ENCODE peak calls at places on chromosomes 4 and X, in four cellular contexts. One of them, this sample, is unnamed.

GRCh38 chr4:94419956-94420355 is 31.8 kb upstream of the PDLIM5 start:
- DNase-seq in GM12878: no peak
- DNase-seq in A549: peak; percentile 24
- DNase-seq in HepG2: peak; percentile 76
- DNase-seq in this sample: peak; percentile 41

GRCh38 chr4:139956436-139957107 is 197.4 kb downstream of the MAML3 start:
- DNase-seq in GM12878: no peak
- DNase-seq in A549: no peak
- DNase-seq in HepG2: no peak
- DNase-seq in this sample: no peak

GRCh38 chrX:74291577-74291963 is 12.4 kb upstream of the ZCCHC13 start:
- DNase-seq in GM12878: no peak
- DNase-seq in A549: no peak
- DNase-seq in HepG2: no peak
- DNase-seq in this sample: peak; percentile 4

GRCh38 chrX:69158166-69159040 is 6.8 kb downstream of the PJA1 start:
- DNase-seq in GM12878: no peak
- DNase-seq in A549: peak; percentile 63
- DNase-seq in HepG2: peak; percentile 23
- DNase-seq in this sample: peak; percentile 39

GRCh38 chr4:69759189-69759604 is 1.2 kb downstream of the SULT1B1 start:
- DNase-seq in GM12878: no peak
- DNase-seq in A549: peak; percentile 18
- DNase-seq in HepG2: no peak
- DNase-seq in this sample: no peak

GRCh38 chrX:2192584-2193272 is 308.0 kb downstream of the DHRSX start:
- DNase-seq in GM12878: no peak
- DNase-seq in A549: no peak
- DNase-seq in HepG2: no peak
- DNase-seq in this sample: no peak

GRCh38 chrX:110853610-110854009 is 58.0 kb upstream of the CHRDL1 start:
- DNase-seq in GM12878: no peak
- DNase-seq in A549: peak; percentile 5
- DNase-seq in HepG2: no peak
- DNase-seq in this sample: no peak

GRCh38 chr4:184097240-184097619 is 120.4 kb downstream of the ENPP6 start:
- DNase-seq in GM12878: no peak
- DNase-seq in A549: no peak
- DNase-seq in HepG2: no peak
- DNase-seq in this sample: peak; percentile 34

GRCh38 chr4:30719363-30720020 is 677 bp upstream of the PCDH7 start:
- DNase-seq in GM12878: no peak
- DNase-seq in A549: peak; percentile 16
- DNase-seq in HepG2: no peak
- DNase-seq in this sample: no peak

GRCh38 chr4:156971623-156972369 is at the start of gene PDGFC:
- DNase-seq in GM12878: no peak
- DNase-seq in A549: peak; percentile 57
- DNase-seq in HepG2: peak; percentile 63
- DNase-seq in this sample: peak; percentile 12

GRCh38 chrX:74246524-74246923 is 57.5 kb upstream of the ZCCHC13 start:
- DNase-seq in GM12878: no peak
- DNase-seq in A549: peak; percentile 16
- DNase-seq in HepG2: no peak
- DNase-seq in this sample: no peak

GRCh38 chrX:55342533-55343501 is 78.1 kb upstream of the PAGE3 start:
- DNase-seq in GM12878: peak; percentile 21
- DNase-seq in A549: peak; percentile 40
- DNase-seq in HepG2: peak; percentile 3
- DNase-seq in this sample: peak; percentile 38

GRCh38 chr4:168880811-168881595 is 129.1 kb downstream of the CBR4 start:
- DNase-seq in GM12878: peak; percentile 28
- DNase-seq in A549: no peak
- DNase-seq in HepG2: peak; percentile 49
- DNase-seq in this sample: no peak

GRCh38 chrX:39950035-39950688 is 147.6 kb downstream of the BCOR start:
- DNase-seq in GM12878: no peak
- DNase-seq in A549: no peak
- DNase-seq in HepG2: no peak
- DNase-seq in this sample: peak; percentile 41

GRCh38 chr4:2860391-2861348 is 17.0 kb downstream of the ADD1 start:
- DNase-seq in GM12878: no peak
- DNase-seq in A549: no peak
- DNase-seq in HepG2: peak; percentile 95
- DNase-seq in this sample: peak; percentile 32

GRCh38 chrX:40012039-40012799 is 85.5 kb downstream of the BCOR start:
- DNase-seq in GM12878: no peak
- DNase-seq in A549: no peak
- DNase-seq in HepG2: peak; percentile 63
- DNase-seq in this sample: no peak

GRCh38 chrX:45843518-45843917 is 642.8 kb upstream of the DIPK2B start:
- DNase-seq in GM12878: no peak
- DNase-seq in A549: peak; percentile 31
- DNase-seq in HepG2: no peak
- DNase-seq in this sample: no peak

GRCh38 chrX:27840881-27841280 is 33.1 kb downstream of the MAGEB10 start:
- DNase-seq in GM12878: no peak
- DNase-seq in A549: no peak
- DNase-seq in HepG2: no peak
- DNase-seq in this sample: no peak

GRCh38 chr4:122665148-122665547 is 44.3 kb upstream of the IL21 start:
- DNase-seq in GM12878: no peak
- DNase-seq in A549: no peak
- DNase-seq in HepG2: no peak
- DNase-seq in this sample: no peak

GRCh38 chrX:78708171-78708570 is 39.3 kb upstream of the LPAR4 start:
- DNase-seq in GM12878: no peak
- DNase-seq in A549: peak; percentile 34
- DNase-seq in HepG2: peak; percentile 1
- DNase-seq in this sample: no peak

GRCh38 chr4:54654753-54655152 is 3.0 kb upstream of the KIT start:
- DNase-seq in GM12878: no peak
- DNase-seq in A549: no peak
- DNase-seq in HepG2: no peak
- DNase-seq in this sample: peak; percentile 28

DNA sequence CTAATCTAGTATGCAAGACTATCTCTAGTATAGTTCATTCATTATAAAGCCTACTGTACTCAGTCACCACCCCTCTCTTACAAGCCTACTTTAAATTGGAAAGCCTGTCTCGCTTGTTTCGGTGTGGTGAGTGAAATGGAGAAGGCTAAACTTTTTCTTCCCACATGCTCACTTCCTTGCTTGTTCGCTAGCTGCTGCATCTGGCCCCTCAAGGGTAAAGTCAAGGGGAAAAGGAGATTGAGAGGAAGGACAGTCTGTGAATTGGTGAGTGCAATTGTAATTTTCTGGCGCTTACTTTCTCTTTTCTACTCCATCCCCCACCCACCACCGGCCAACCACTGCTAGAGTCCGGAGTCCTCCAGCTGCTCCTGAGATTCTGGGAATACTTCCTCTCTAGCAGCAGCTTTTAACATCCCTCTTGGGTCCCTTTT is 12.1 kb upstream of the ARAP2 start:
- DNase-seq in GM12878: peak; percentile 70
- DNase-seq in A549: no peak
- DNase-seq in HepG2: no peak
- DNase-seq in this sample: no peak
- TF ChIP-seq CHD4 in GM12878: no peak
- TF ChIP-seq CHD4 in A549: no peak
- TF ChIP-seq CHD4 in HepG2: no peak
- TF ChIP-seq CHD4 in this sample: no peak

GRCh38 chr4:75940692-75941253 is at the start of gene NAAA:
- DNase-seq in GM12878: no peak
- DNase-seq in A549: peak; percentile 83
- DNase-seq in HepG2: peak; percentile 62
- DNase-seq in this sample: peak; percentile 76
- TF ChIP-seq CHD4 in GM12878: no peak
- TF ChIP-seq CHD4 in A549: no peak
- TF ChIP-seq CHD4 in HepG2: no peak
- TF ChIP-seq CHD4 in this sample: no peak

DNA sequence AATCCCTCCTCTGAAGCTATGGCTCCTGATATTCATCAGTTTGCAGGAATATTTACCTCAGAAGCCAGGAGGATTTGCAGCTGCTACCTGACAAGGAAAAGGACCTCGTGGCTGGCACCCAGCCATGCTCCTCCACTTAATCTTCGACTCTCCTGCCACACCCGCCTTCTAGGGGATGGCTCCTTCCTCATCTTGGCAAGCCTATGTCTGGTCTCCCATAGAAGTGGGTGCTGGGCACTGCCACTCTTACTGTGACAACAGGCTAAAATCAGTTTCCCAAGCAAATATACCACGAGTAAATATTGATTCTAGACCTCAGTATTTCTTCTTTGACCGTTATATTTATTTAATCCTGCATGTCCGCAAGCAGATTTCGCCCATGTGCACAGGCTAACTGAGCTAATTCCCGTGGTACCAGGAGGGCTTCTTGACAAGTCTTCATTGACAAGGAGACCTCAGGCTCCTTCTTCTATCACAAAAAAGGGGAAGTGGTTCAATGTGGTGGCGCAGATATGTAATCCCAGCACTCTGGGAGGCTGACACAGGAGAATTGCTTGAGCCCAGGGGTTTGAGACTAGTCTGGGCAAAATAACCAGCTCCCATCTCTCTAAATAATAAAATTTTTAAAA is 52.6 kb upstream of the DCTD start:
- DNase-seq in GM12878: no peak
- DNase-seq in A549: peak; percentile 28
- DNase-seq in HepG2: no peak
- DNase-seq in this sample: peak; percentile 10
- TF ChIP-seq CHD4 in GM12878: no peak
- TF ChIP-seq CHD4 in A549: no peak
- TF ChIP-seq CHD4 in HepG2: no peak
- TF ChIP-seq CHD4 in this sample: no peak

GRCh38 chrX:67601771-67602170 is 58.0 kb downstream of the AR start:
- DNase-seq in GM12878: no peak
- DNase-seq in A549: no peak
- DNase-seq in HepG2: no peak
- DNase-seq in this sample: no peak
- TF ChIP-seq CHD4 in GM12878: no peak
- TF ChIP-seq CHD4 in A549: no peak
- TF ChIP-seq CHD4 in HepG2: no peak
- TF ChIP-seq CHD4 in this sample: no peak